ENCODE peak calls at places on chromosomes 7 and 10, in four cellular contexts. U is kidney, Y is endothelial cell of umbilical vein, J is cardiac fibroblast. K is an unnamed sample.

GRCh38 chr7:152341039-152341913 is 94.5 kb downstream of the KMT2C start:
- DNase-seq in U (no peak), Y (peak; percentile 65), J (peak; percentile 77), K (no peak)

GRCh38 chr10:124690971-124691370 is 53.2 kb downstream of the FAM53B start:
- DNase-seq in U (no peak), Y (no peak), J (no peak), K (no peak)

GRCh38 chr10:6049031-6049400 is 13.2 kb downstream of the IL2RA start:
- DNase-seq in U (no peak), Y (no peak), J (no peak), K (no peak)

GRCh38 chr7:116984917-116985316 is 31.6 kb downstream of the ST7 start:
- DNase-seq in U (no peak), Y (peak; percentile 45), J (peak; percentile 58), K (no peak)

GRCh38 chr10:31929986-31930675 is 1.5 kb upstream of the ARHGAP12 start:
- DNase-seq in U (no peak), Y (peak; percentile 55), J (no peak), K (no peak)

GRCh38 chr7:8068892-8069686 is 100.5 kb downstream of the GLCCI1 start:
- DNase-seq in U (peak; percentile 55), Y (no peak), J (no peak), K (no peak)

GRCh38 chr10:117462424-117462792 is 80.1 kb upstream of the EMX2 start:
- DNase-seq in U (no peak), Y (no peak), J (no peak), K (no peak)

GRCh38 chr10:88122145-88122544 is 258.7 kb downstream of the PTEN start:
- DNase-seq in U (no peak), Y (no peak), J (no peak), K (no peak)

GRCh38 chr7:50978633-50979215 is 196.0 kb upstream of the GRB10 start:
- DNase-seq in U (no peak), Y (no peak), J (peak; percentile 37), K (no peak)

GRCh38 chr10:79382491-79382941 is 35.2 kb downstream of the PPIF start:
- DNase-seq in U (peak; percentile 67), Y (no peak), J (no peak), K (no peak)

GRCh38 chr7:16851829-16852228 is 30.0 kb downstream of the AGR3 start:
- DNase-seq in U (no peak), Y (peak; percentile 67), J (no peak), K (no peak)

GRCh38 chr7:154867068-154867467 is 135.9 kb downstream of the PAXIP1 start:
- DNase-seq in U (no peak), Y (no peak), J (no peak), K (no peak)

GRCh38 chr7:45923290-45923689 is 2.2 kb upstream of the IGFBP3 start:
- DNase-seq in U (peak; percentile 90), Y (peak; percentile 73), J (peak; percentile 85), K (no peak)

GRCh38 chr10:95475827-95476481 is 85.2 kb downstream of the SORBS1 start:
- DNase-seq in U (no peak), Y (no peak), J (no peak), K (no peak)

DNA sequence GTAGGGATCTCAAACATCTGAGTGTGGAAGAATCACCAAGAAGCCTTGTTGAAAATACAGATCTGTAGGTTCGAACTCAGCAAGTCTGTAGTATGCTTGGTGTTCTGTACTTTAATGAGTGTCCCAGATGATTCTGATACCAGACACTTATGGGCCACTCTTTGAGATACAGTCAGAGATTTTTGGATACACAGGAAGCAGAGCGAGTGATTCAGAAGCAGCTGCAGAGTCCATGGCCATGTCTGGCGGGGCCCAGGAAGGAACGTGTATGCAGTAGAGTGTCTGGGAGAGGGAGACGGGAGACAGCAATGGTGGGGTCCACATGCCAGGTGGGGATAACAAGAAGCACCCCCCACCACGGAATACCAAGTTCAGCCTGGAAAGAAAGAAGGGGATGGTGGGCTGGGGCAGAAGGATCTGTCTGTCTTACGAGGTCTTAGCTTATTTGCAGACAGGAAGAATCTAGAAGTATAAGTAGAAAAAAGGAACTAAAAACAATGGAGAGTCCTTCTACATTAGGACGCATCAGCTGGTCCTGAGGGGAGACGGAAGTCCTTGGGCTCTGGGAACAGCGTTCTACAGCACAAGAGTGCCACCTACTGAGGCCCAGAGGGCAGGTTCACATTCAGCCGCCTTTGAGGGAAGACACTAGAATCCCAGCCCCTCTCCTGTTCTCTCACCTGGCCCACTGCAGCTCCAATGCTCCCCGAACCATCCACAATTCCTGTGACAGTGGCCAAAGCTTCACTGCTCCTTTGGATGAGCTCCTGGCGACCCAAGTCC is 55.4 kb downstream of the SLC37A3 start:
- DNase-seq in U (no peak), Y (peak; percentile 31), J (peak; percentile 54), K (no peak)
- TF ChIP-seq CTCF in U (peak; percentile 48), Y (peak; percentile 40), J (peak; percentile 42), K (peak; percentile 38)

GRCh38 chr10:89946106-89946505 is 244.7 kb downstream of the KIF20B start:
- DNase-seq in U (no peak), Y (peak; percentile 11), J (peak; percentile 21), K (no peak)
- H3K4me3 ChIP-seq in U (no peak overlapping the region), Y (no peak overlapping the region), J (no peak overlapping the region), K (no peak overlapping the region)

DNA sequence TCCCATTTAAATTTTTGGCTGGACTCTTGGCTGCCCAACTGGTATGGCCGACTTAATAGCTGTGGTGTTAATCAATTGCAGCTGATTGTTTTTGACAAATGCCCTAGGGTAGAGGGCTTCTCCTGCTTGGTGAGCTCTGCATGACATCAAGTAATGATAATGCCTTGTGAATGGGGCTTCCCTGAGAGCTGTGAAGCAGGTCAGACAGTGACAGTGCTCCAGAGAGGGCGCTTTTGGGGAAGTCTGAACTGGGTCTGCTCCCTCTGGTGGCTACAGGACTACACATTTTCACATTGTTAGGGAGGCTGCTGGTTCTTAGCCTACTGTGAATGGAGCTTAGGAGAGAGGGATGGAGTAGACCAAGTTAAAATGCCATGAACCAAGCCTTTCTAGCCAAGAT is 98.8 kb downstream of the SDK1 start:
- DNase-seq in U (no peak), Y (peak; percentile 6), J (peak; percentile 50), K (no peak)
- TF ChIP-seq CTCF in U (peak; percentile 9), Y (peak; percentile 10), J (peak; percentile 39), K (no peak)

GRCh38 chr7:134515569-134516468 is 11.5 kb upstream of the AKR1B10 start:
- DNase-seq in U (no peak), Y (peak; percentile 66), J (peak; percentile 97), K (peak; percentile 86)
- H3K4me3 ChIP-seq in U (no peak overlapping the region), Y (no peak overlapping the region), J (no peak overlapping the region), K (no peak overlapping the region)

GRCh38 chr10:59127991-59128390 is 48.5 kb upstream of the PHYHIPL start:
- DNase-seq in U (no peak), Y (no peak), J (no peak), K (no peak)
- TF ChIP-seq CTCF in U (peak; percentile 2), Y (no peak), J (no peak), K (no peak)

DNA sequence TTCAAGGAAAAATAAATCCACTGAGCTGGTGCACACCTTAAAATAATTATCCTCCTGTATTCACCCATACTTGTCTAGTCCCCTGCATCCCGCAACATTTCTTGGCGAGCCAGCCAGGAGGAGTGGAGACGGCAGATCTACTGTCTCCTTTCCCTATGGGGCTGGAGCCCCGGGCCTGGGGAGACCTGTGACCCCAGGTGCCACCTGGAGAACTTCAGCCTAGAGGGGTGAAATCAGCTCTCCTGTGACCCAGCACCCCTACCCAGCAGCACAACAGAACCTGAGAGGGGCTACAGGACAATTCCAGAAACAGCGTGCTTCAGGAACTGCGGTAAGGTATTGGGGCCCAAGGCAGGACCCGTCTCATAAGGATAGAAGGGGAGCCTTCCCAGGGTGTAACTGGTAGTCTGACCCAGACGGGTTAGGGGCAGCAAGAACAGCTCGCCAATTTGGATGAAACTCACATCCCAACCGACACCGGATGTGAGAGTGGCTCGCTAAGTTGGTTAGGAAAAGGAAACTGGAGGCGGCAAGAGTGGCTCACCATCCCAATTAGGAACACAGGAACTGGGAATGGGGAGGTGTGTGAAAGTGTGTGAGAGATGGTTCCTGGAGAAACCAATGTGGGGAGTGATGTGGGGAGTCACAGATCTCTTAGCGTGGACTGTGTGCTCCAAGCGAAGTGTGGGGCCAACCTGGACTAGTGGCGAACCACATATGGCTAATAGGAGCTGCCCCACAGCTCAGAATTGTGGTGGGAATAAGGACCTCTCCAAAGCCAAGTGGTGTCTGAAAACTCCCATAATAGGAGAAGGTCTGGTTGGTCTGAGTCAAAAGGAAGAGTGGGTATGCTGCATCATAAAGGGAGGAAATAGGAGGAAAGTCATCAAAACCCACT is 15.1 kb upstream of the DENND2A start:
- DNase-seq in U (no peak), Y (no peak), J (peak; percentile 21), K (no peak)
- H3K4me3 ChIP-seq in U (no peak overlapping the region), Y (no peak overlapping the region), J (no peak overlapping the region), K (no peak overlapping the region)

K was measured in AG09309.